ENCODE peak calls at places on chromosome 11, in six cellular contexts. M is lung; R is CD8-positive, alpha-beta memory T cell; K is heart right ventricle; V is tibial artery; T is colonic mucosa. U is an unnamed sample. For H3K9me3, H3K27me3 and H3K4me1, the result is how much of the 10 kb centered on the place peaks cover.

GRCh38 chr11:706439-706956 is 467 bp downstream of the EPS8L2 start:
- DNase-seq in T (peak), R (no peak), K (no peak), M (no peak), V (peak), U (no peak)

GRCh38 chr11:128757886-128758612 is 64.2 kb downstream of the FLI1 start:
- DNase-seq in R (no peak), V (no peak), K (no peak), M (no peak), T (no peak), U (no peak)

GRCh38 chr11:117738246-117738957 is 58.6 kb downstream of the DSCAML1 start:
- DNase-seq in K (no peak), R (no peak), M (no peak), T (no peak), V (no peak), U (no peak)

GRCh38 chr11:10761085-10761698 is 10.1 kb downstream of the CTR9 start:
- DNase-seq in K (no peak), T (no peak), M (no peak), V (no peak), R (no peak), U (no peak)

GRCh38 chr11:122157540-122158173 is 41.6 kb upstream of the BLID start:
- DNase-seq in K (no peak), T (no peak), M (no peak), V (no peak), R (no peak), U (no peak)

GRCh38 chr11:111910637-111911562 is 670 bp downstream of the CRYAB start:
- DNase-seq in M (no peak), V (no peak), R (no peak), T (no peak), K (peak), U (no peak)

GRCh38 chr11:126514061-126514713 is 158.7 kb downstream of the ST3GAL4 start:
- DNase-seq in V (no peak), K (no peak), R (no peak), T (no peak), M (no peak), U (no peak)

GRCh38 chr11:95791385-95792033 is 1.2 kb downstream of the CEP57 start:
- DNase-seq in V (no peak), K (no peak), M (no peak), T (no peak), R (no peak), U (no peak)

GRCh38 chr11:59523541-59523940 is 12.2 kb downstream of the OR4D9 start:
- DNase-seq in M (no peak), K (no peak), V (no peak), R (no peak), T (no peak), U (no peak)

GRCh38 chr11:110179064-110179463 is 85.9 kb downstream of the ZC3H12C start:
- DNase-seq in M (no peak), K (no peak), R (no peak), V (no peak), T (no peak), U (no peak)

GRCh38 chr11:6635082-6635932 is 16.1 kb upstream of the TPP1 start:
- DNase-seq in K (peak), R (no peak), V (no peak), T (peak), M (peak), U (peak)

GRCh38 chr11:47308050-47308823 is 38.3 kb downstream of the MADD start:
- DNase-seq in M (no peak), R (no peak), K (no peak), T (no peak), V (no peak), U (no peak)

GRCh38 chr11:44071157-44071556 is 5.1 kb downstream of the ACCS start:
- DNase-seq in R (no peak), M (no peak), V (no peak), T (no peak), K (no peak), U (no peak)

DNA sequence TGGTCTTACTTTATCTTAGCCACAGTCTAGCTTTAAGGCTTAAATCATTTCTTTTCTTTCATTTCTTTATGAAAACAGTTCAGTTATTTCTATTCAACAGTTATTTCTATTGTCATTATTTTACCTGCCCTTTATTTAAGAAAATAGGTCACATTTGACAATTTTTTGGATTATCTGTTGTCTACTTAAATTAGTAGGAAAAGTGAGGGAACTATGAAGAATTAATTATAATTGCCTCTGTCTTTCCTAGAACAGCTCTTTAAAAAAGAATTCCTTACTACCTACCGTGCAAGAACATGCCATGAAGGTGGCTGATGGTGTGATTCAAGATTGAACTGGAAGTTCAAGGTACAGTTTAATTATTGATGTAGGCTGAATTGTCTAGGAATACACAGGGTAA is at the start of gene OR4C6:
- DNase-seq in M (no peak), R (no peak), K (no peak), T (no peak), V (no peak), U (no peak)
- H3K9me3 ChIP-seq in M (under half), R (under half), K (under half), T (under half), V (under half), U (under half)

DNA sequence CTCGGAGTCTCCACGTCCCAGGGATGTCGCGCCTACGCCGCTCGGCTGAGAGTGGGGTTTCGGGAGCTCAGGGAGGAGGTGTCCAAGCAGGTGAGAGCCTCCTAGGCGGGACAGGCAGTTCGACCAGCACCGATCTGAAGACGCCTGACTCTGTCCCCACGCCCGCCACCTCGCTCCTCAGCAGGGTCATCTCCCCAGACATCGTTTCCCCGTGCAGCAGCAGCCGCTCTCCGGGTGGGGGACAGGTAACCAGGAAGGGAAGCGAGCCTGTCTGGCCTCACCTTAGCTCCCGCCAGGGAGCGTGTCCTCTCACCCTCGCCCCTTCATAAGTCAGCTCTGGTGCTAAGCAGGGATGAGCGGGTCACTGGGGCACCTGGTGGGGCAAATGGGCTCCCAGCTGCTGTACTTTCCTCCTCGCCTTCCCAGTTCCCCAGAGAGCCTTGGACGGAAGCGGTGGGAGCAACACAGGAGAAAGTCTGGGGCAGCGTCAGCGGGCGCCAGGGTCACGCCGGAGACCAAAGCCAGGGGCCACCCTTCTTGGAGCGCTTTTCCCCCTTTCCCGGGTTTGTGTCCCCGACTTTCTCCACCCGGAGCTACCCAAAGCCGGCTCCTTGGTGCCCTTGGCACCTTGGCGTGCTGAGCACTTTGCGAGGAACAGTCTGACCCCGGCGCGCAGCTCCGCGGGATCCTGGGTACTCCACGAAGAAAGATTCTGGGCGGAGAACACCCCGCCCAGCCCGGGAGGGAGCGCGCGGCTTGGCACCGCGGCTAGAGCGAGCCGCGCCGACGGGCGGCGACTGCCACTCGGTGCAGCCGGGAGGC is 1.6 kb downstream of the SPON1 start:
- DNase-seq in M (peak), V (peak), K (peak), T (peak), R (peak), U (peak)
- H3K27me3 ChIP-seq in M (under half), V (under half), K (half or more), T (under half), R (under half), U (under half)

DNA sequence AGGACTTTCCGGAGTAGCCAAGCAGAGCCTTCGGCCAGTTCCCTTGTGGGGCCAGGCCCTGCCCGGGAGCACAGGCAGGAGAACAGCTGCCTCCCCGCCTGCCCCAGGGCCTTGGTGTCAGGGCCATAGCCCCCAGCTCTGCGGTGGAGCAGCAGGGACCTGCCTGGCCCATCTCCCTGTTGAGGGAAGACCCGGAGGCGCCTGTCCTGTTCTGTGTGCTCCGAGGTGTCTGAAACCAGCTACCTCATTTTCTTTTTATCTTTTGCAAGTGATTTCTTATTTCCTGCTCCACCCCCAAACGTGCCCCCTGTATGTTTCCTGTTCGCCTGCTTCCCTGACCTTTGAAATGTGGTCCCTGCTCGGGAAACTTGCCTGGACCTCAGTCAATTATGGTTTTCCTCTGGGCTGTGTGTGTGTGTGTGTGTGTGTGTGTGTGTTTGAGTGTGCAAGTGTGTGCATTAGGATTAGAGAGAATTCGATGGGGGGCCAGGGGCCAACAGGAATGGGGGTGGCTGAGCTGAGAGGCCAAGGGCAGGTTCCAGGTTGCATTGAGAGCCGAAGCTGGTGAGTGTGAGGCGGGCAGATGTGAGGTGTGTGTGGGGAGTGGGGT is 19.1 kb downstream of the LRP5 start:
- DNase-seq in R (no peak), V (no peak), T (peak), K (no peak), M (no peak), U (peak)
- H3K4me1 ChIP-seq in R (half or more), V (half or more), T (under half), K (under half), M (under half), U (under half)

GRCh38 chr11:50379484-50379883 is 346.8 kb downstream of the OR4C45 start:
- DNase-seq in R (no peak), M (no peak), V (no peak), T (no peak), K (no peak), U (no peak)
- H3K9me3 ChIP-seq in R (under half), M (half or more), V (half or more), T (under half), K (half or more), U (under half)

DNA sequence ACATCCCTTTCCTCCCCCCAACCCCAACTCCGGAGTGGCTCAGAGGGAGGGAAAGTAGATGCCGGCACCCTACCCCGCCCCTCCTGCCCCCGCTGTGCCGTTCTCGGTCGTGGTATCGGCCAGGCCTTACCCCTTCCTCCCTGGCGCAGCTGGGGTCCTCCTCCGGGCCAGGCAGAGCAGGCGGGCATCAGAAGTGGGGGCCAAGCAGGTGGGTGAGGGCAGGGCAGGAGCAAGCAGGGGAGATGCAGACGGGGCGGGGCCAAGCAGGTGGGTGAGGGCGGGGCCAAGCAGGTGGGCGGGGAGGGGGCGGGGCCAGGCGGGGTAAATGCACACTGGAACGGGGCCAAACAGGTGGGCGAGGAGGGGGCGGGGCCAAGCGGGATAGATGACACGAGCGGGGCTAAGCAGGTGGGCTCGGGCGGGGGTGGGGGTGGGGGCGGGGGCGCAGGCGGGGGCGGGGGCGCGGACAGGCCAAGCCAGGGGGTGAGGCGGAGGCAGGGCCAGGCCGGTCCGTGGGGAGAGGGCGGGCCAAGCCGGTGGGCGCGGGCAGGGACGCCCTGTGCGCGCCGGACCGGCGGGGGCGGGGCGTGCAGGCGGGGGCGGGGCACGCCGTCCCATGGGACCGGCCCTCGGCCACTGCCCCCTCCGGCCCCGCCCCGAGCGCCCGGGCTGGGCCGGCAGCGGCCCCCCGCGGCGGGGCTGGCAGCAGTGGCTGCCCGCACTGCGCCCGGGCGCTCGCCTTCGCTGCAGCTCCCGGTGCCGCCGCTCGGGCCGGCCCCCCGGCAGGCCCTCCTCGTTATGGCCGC is at the start of the genes KCNQ1 and TRPM5:
- DNase-seq in M (peak), V (peak), R (peak), T (peak), K (no peak), U (no peak)
- H3K27me3 ChIP-seq in M (under half), V (under half), R (under half), T (under half), K (under half), U (under half)

GRCh38 chr11:3920148-3920852 is 64.8 kb downstream of the STIM1 start:
- DNase-seq in T (peak), V (no peak), R (no peak), M (peak), K (no peak), U (peak)
- H3K4me1 ChIP-seq in T (under half), V (under half), R (under half), M (under half), K (under half), U (under half)

GRCh38 chr11:74094393-74094792 is 76.4 kb downstream of the C2CD3 start:
- DNase-seq in K (no peak), V (no peak), R (no peak), M (no peak), T (no peak), U (no peak)

GRCh38 chr11:74091549-74091948 is 79.3 kb downstream of the C2CD3 start:
- DNase-seq in R (no peak), K (no peak), M (no peak), T (no peak), V (no peak), U (no peak)

GRCh38 chr11:74092425-74092824 is 78.4 kb downstream of the C2CD3 start:
- DNase-seq in R (no peak), V (no peak), M (no peak), K (no peak), T (no peak), U (no peak)

GRCh38 chr11:74086242-74086884 is 77.5 kb upstream of the UCP3 start:
- DNase-seq in M (no peak), R (no peak), T (no peak), V (no peak), K (no peak), U (no peak)

GRCh38 chr11:74090701-74091100 is 80.1 kb downstream of the C2CD3 start:
- DNase-seq in V (no peak), T (no peak), M (no peak), R (no peak), K (no peak), U (no peak)
- H3K9me3 ChIP-seq in V (under half), T (under half), M (under half), R (under half), K (under half), U (under half)

GRCh38 chr11:64056861-64057260 is 21.1 kb downstream of the FLRT1 start:
- DNase-seq in R (no peak), V (no peak), T (no peak), K (no peak), M (no peak), U (no peak)

GRCh38 chr11:64056213-64056785 is 20.6 kb downstream of the FLRT1 start:
- DNase-seq in K (no peak), M (no peak), R (no peak), V (no peak), T (no peak), U (no peak)

GRCh38 chr11:64058494-64058893 is 22.8 kb downstream of the FLRT1 start:
- DNase-seq in R (no peak), K (peak), T (no peak), V (no peak), M (no peak), U (no peak)

GRCh38 chr11:64059339-64060176 is 23.8 kb downstream of the FLRT1 start:
- DNase-seq in V (no peak), M (no peak), K (no peak), T (no peak), R (no peak), U (no peak)

DNA sequence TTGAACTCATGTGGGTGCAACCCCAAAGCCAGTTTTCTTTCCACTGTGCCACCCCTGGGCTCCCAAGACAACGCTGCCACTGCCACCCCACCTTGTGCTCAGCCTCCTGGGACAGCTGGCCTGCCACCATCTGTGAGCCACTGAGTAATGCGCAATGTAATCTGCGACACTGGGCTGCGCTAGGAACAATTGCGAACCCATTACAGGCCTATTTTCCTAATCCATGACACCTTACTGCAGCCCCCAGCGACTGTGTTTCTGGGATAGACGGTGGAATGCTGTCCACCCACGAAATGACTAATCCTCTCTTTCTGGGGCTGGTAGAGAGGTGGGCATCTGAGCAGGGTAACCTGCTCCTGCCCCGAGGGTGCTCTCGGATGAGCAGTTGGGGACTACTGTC is 22.2 kb downstream of the FLRT1 start:
- DNase-seq in K (no peak), M (no peak), T (no peak), V (no peak), R (no peak), U (no peak)
- H3K27me3 ChIP-seq in K (under half), M (under half), T (under half), V (under half), R (under half), U (under half)

U was measured in uterus.